ENCODE peak calls at places on chromosomes 16 and 17, in four cellular contexts. One of them, this sample, is unnamed.

GRCh38 chr17:81000631-81001357 is 9.2 kb downstream of the CHMP6 start:
- DNase-seq in WTC11: no peak
- DNase-seq in left lung: no peak
- DNase-seq in NCI-H774: no peak
- DNase-seq in this sample: no peak

GRCh38 chr17:28901866-28902818 is 737 bp downstream of the DHRS13 start:
- DNase-seq in WTC11: no peak
- DNase-seq in NCI-H774: peak; percentile 28
- DNase-seq in left lung: no peak
- DNase-seq in this sample: peak; percentile 75

GRCh38 chr17:35766903-35767510 is 6.3 kb downstream of the C17orf50 start:
- DNase-seq in left lung: no peak
- DNase-seq in NCI-H774: no peak
- DNase-seq in WTC11: no peak
- DNase-seq in this sample: no peak

GRCh38 chr16:87474566-87474996 is 18.2 kb downstream of the ZCCHC14 start:
- DNase-seq in WTC11: no peak
- DNase-seq in NCI-H774: no peak
- DNase-seq in left lung: no peak
- DNase-seq in this sample: no peak

GRCh38 chr17:882827-883585 is 96.6 kb downstream of the NXN start:
- DNase-seq in WTC11: peak; percentile 31
- DNase-seq in left lung: no peak
- DNase-seq in NCI-H774: no peak
- DNase-seq in this sample: peak; percentile 68

GRCh38 chr16:89575247-89576172 is at the start of gene CPNE7:
- DNase-seq in left lung: no peak
- DNase-seq in NCI-H774: no peak
- DNase-seq in WTC11: peak; percentile 38
- DNase-seq in this sample: peak; percentile 76

GRCh38 chr17:43118679-43119615 is 6.2 kb downstream of the BRCA1 start:
- DNase-seq in NCI-H774: no peak
- DNase-seq in WTC11: no peak
- DNase-seq in left lung: no peak
- DNase-seq in this sample: no peak

GRCh38 chr16:69406780-69407331 is 17.6 kb upstream of the CYB5B start:
- DNase-seq in left lung: no peak
- DNase-seq in NCI-H774: no peak
- DNase-seq in WTC11: no peak
- DNase-seq in this sample: no peak

GRCh38 chr16:85680352-85680944 is 8.3 kb downstream of the GINS2 start:
- DNase-seq in WTC11: no peak
- DNase-seq in left lung: no peak
- DNase-seq in NCI-H774: no peak
- DNase-seq in this sample: no peak

GRCh38 chr17:81885869-81886548 is 5.4 kb downstream of the ALYREF start:
- DNase-seq in NCI-H774: no peak
- DNase-seq in left lung: no peak
- DNase-seq in WTC11: no peak
- DNase-seq in this sample: no peak

GRCh38 chr16:50340578-50340977 is 28.2 kb downstream of the BRD7 start:
- DNase-seq in WTC11: no peak
- DNase-seq in left lung: no peak
- DNase-seq in NCI-H774: no peak
- DNase-seq in this sample: no peak

GRCh38 chr16:77511053-77511452 is 76.2 kb upstream of the ADAMTS18 start:
- DNase-seq in WTC11: no peak
- DNase-seq in NCI-H774: no peak
- DNase-seq in left lung: no peak
- DNase-seq in this sample: no peak

GRCh38 chr17:17523001-17523713 is 27.0 kb upstream of the RASD1 start:
- DNase-seq in NCI-H774: no peak
- DNase-seq in left lung: no peak
- DNase-seq in WTC11: peak; percentile 36
- DNase-seq in this sample: no peak

GRCh38 chr17:75742337-75742736 is 21.1 kb downstream of the ITGB4 start:
- DNase-seq in NCI-H774: no peak
- DNase-seq in left lung: no peak
- DNase-seq in WTC11: no peak
- DNase-seq in this sample: no peak

GRCh38 chr17:76404256-76404655 is 19.8 kb downstream of the SPHK1 start:
- DNase-seq in NCI-H774: no peak
- DNase-seq in left lung: no peak
- DNase-seq in WTC11: no peak
- DNase-seq in this sample: no peak

GRCh38 chr17:48012151-48012520 is 25.5 kb downstream of the COPZ2 start:
- DNase-seq in left lung: no peak
- DNase-seq in NCI-H774: peak; percentile 90
- DNase-seq in WTC11: peak; percentile 75
- DNase-seq in this sample: peak; percentile 89

GRCh38 chr16:27332105-27332504 is 18.3 kb downstream of the IL4R start:
- DNase-seq in NCI-H774: no peak
- DNase-seq in WTC11: no peak
- DNase-seq in left lung: no peak
- DNase-seq in this sample: no peak